ENCODE peak calls at places on chromosomes 11 and 22, in seven cellular contexts. U is bronchial epithelial cell, G is dorsolateral prefrontal cortex, O is fibroblast of lung, S is esophagus muscularis mucosa, Z is AG09309, B is Caco-2. W is an unnamed sample.

GRCh38 chr11:34063061-34063795 is 11.7 kb downstream of the CAPRIN1 start:
- DNase-seq in B (no peak), S (no peak), U (no peak), Z (no peak), O (no peak), G (no peak), W (no peak)

GRCh38 chr22:45896153-45896951 is 80.6 kb downstream of the WNT7B start:
- DNase-seq in B (peak), O (no peak), U (peak), Z (no peak), G (no peak), S (no peak), W (no peak)

GRCh38 chr11:109362059-109362458 is 59.9 kb upstream of the C11orf87 start:
- DNase-seq in G (no peak), U (peak), B (no peak), S (peak), Z (no peak), O (no peak), W (no peak)

GRCh38 chr11:130413383-130414106 is 14.9 kb downstream of the ADAMTS8 start:
- DNase-seq in U (peak), S (no peak), O (peak), G (peak), Z (peak), B (no peak), W (peak)

GRCh38 chr11:75518771-75519653 is 6.7 kb downstream of the GDPD5 start:
- DNase-seq in O (no peak), Z (no peak), B (no peak), U (no peak), S (no peak), G (no peak), W (no peak)

GRCh38 chr22:21646608-21647590 is 4.8 kb downstream of the SDF2L1 start:
- DNase-seq in G (peak), S (no peak), O (peak), B (peak), Z (no peak), U (peak), W (peak)

GRCh38 chr11:27614092-27614491 is 86.2 kb downstream of the BDNF start:
- DNase-seq in O (no peak), U (no peak), Z (no peak), S (no peak), G (no peak), B (no peak), W (no peak)

GRCh38 chr11:102849319-102849718 is 5.9 kb upstream of the MMP3 start:
- DNase-seq in B (no peak), G (no peak), S (no peak), U (peak), O (peak), Z (peak), W (no peak)

GRCh38 chr11:8719260-8720190 is 36.9 kb downstream of the RPL27A start:
- DNase-seq in O (peak), U (peak), S (peak), G (no peak), Z (peak), B (peak), W (no peak)

GRCh38 chr11:124762624-124763155 is 600 bp upstream of the ESAM start:
- DNase-seq in G (no peak), O (no peak), B (peak), Z (no peak), S (no peak), U (no peak), W (no peak)

GRCh38 chr22:21951931-21952465 is 650 bp downstream of the PPM1F start:
- DNase-seq in B (peak), U (peak), G (no peak), Z (no peak), S (no peak), O (peak), W (no peak)

GRCh38 chr11:122733301-122733686 is 77.8 kb downstream of the UBASH3B start:
- DNase-seq in B (no peak), Z (no peak), U (peak), O (peak), S (no peak), G (no peak), W (no peak)

GRCh38 chr22:43312608-43313007 is 30.6 kb downstream of the SCUBE1 start:
- DNase-seq in U (no peak), G (no peak), B (no peak), Z (no peak), O (no peak), S (no peak), W (no peak)

GRCh38 chr11:44257338-44258189 is 52.4 kb downstream of the ALX4 start:
- DNase-seq in O (no peak), S (no peak), U (no peak), B (no peak), G (no peak), Z (no peak), W (no peak)

GRCh38 chr11:34183840-34184358 is 78.5 kb downstream of the NAT10 start:
- DNase-seq in S (no peak), G (no peak), B (no peak), Z (no peak), U (no peak), O (no peak), W (no peak)

GRCh38 chr11:124072147-124072546 is 31.0 kb upstream of the OR10G7 start:
- DNase-seq in O (no peak), B (no peak), Z (no peak), U (no peak), S (no peak), G (no peak), W (no peak)

GRCh38 chr11:64868904-64869570 is 9.4 kb downstream of the EHD1 start:
- DNase-seq in U (peak), O (peak), G (no peak), B (no peak), Z (no peak), S (no peak), W (peak)

GRCh38 chr11:116723511-116723910 is 49.3 kb downstream of the BUD13 start:
- DNase-seq in O (no peak), Z (no peak), G (no peak), U (no peak), B (no peak), S (no peak), W (no peak)

GRCh38 chr11:66159585-66159984 is 89.5 kb downstream of the PACS1 start:
- DNase-seq in U (no peak), G (no peak), B (no peak), Z (no peak), S (no peak), O (no peak), W (no peak)

GRCh38 chr11:46367244-46367915 is 14.1 kb upstream of the MDK start:
- DNase-seq in B (peak), O (peak), S (no peak), G (peak), U (no peak), Z (no peak), W (no peak)

GRCh38 chr22:17350292-17350691 is 19.0 kb upstream of the CECR2 start:
- DNase-seq in B (no peak), G (no peak), O (no peak), U (no peak), S (no peak), Z (no peak), W (no peak)

GRCh38 chr11:35588627-35589026 is 29.6 kb upstream of the FJX1 start:
- DNase-seq in G (no peak), U (peak), S (no peak), B (no peak), O (peak), Z (no peak), W (no peak)

GRCh38 chr22:46056169-46057041 is 79.4 kb upstream of the WNT7B start:
- DNase-seq in U (no peak), Z (no peak), B (no peak), O (no peak), S (no peak), G (peak), W (no peak)

GRCh38 chr22:43776081-43776670 is 35.9 kb downstream of the EFCAB6 start:
- DNase-seq in B (no peak), U (peak), S (peak), G (no peak), Z (no peak), O (no peak), W (no peak)

GRCh38 chr22:44330727-44331660 is 18.2 kb upstream of the SHISAL1 start:
- DNase-seq in S (no peak), B (no peak), U (no peak), G (no peak), Z (no peak), O (no peak), W (no peak)

GRCh38 chr11:66267379-66268209 is 845 bp upstream of the RAB1B start:
- DNase-seq in S (peak), G (peak), Z (no peak), O (peak), B (peak), U (peak), W (peak)

GRCh38 chr22:35489225-35489624 is 51.4 kb upstream of the RASD2 start:
- DNase-seq in G (no peak), U (peak), B (no peak), Z (no peak), S (no peak), O (no peak), W (no peak)

GRCh38 chr11:110490886-110491285 is 61.1 kb downstream of the FDX1 start:
- DNase-seq in O (peak), U (peak), B (no peak), S (peak), G (no peak), Z (no peak), W (no peak)

GRCh38 chr11:124943731-124944130 is 7.9 kb upstream of the HEPACAM start:
- DNase-seq in Z (no peak), S (no peak), U (no peak), B (no peak), G (no peak), O (no peak), W (no peak)

GRCh38 chr22:43200555-43200954 is 13.6 kb upstream of the TTLL12 start:
- DNase-seq in O (no peak), G (no peak), U (no peak), Z (no peak), S (no peak), B (no peak), W (no peak)

GRCh38 chr22:24505337-24505736 is 10.2 kb downstream of the UPB1 start:
- DNase-seq in Z (no peak), B (no peak), U (no peak), O (no peak), S (no peak), G (no peak), W (no peak)

GRCh38 chr11:72405009-72405408 is 29.3 kb downstream of the CLPB start:
- DNase-seq in O (no peak), U (no peak), B (no peak), Z (no peak), G (no peak), S (no peak), W (no peak)

GRCh38 chr11:9756878-9757277 is 93.0 kb downstream of the SWAP70 start:
- DNase-seq in G (no peak), O (no peak), Z (no peak), B (no peak), U (no peak), S (no peak), W (no peak)

DNA sequence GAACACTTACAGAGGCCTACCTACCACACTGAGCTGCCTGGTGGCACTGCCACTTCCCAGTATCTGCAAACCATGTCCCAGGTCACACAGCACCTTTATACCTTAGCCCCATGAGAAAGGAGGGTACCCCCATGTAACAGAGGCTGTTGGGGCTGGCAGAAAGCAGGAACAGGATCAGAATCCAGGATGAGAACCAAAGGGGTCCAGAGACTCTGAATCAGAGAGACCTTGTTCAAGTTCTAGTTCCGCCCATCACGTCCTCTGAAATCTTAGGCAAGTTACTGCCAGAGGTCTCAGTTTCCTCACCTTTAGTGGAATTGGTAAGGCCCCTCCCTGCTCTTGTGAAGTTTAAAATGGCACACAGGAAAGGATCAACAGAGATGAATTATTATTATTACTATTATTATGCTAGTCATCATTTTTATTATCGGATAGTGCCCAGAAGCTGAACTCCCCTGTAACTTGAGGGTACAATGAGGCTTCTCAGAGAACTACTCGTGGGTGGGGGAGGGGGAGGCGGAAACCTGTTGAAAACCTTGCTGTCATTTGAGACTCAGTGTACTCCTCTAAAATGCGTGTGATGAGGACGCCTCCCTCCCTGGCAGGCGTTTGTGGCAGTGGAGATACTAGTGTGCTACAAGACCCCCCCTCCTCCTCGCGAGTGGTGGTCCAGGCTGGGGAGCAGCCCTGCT is 9.3 kb downstream of the SELENOM start:
- DNase-seq in Z (no peak), G (no peak), U (no peak), B (no peak), O (no peak), S (no peak), W (no peak)
- H3K4me3 ChIP-seq in Z (no peak), G (no peak), U (no peak), B (no peak), O (no peak), S (peak), W (no peak)

GRCh38 chr11:95337175-95337957 is 106.4 kb upstream of the SESN3 start:
- DNase-seq in G (peak), U (peak), S (peak), B (no peak), O (peak), Z (peak), W (peak)

GRCh38 chr11:95339554-95339953 is 108.6 kb upstream of the SESN3 start:
- DNase-seq in Z (no peak), S (peak), U (peak), B (no peak), O (no peak), G (no peak), W (no peak)

GRCh38 chr11:95337972-95338429 is 107.0 kb upstream of the SESN3 start:
- DNase-seq in S (no peak), O (no peak), Z (no peak), U (peak), G (no peak), B (peak), W (no peak)

GRCh38 chr11:95335989-95336388 is 105.0 kb upstream of the SESN3 start:
- DNase-seq in S (peak), G (no peak), O (no peak), Z (no peak), B (no peak), U (no peak), W (no peak)

DNA sequence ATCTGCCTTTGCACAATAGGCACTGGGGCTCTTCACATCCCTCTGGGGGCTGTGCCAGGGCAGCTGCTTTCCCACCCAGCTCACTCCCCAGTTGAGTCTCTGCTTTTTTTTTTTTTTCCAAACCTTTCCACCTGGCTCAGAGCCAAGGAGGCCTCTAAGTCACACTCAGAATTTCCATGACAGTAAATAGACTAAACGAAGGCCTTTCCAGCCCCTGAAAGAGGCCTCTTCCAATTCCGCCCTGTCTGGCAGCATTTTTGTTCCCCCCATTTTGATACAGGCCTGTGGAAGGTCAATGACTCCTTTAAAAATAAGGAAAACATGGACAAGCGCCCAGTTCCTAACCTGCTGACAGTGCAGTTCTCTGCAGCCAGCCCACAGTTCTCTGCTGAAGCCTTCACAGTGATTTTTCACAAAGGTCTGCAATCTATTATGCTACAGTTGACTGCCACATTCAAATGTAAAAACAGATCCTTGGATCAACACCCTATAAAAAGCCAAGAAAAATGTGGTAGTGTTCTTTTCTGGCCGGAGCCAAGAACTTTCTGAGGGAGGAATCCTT is 107.5 kb upstream of the SESN3 start:
- DNase-seq in B (no peak), O (peak), Z (no peak), G (no peak), U (no peak), S (peak), W (peak)
- H3K4me3 ChIP-seq in B (no peak), O (no peak), Z (no peak), G (no peak), U (no peak), S (no peak), W (no peak)

GRCh38 chr11:85811624-85812023 is 683 bp upstream of the SYTL2 start:
- DNase-seq in B (no peak), O (no peak), G (no peak), U (no peak), Z (no peak), S (no peak), W (no peak)
- H3K4me3 ChIP-seq in B (peak), O (peak), G (peak), U (no peak), Z (peak), S (peak), W (peak)

GRCh38 chr11:67449116-67449844 is 3.2 kb downstream of the GPR152 start:
- DNase-seq in O (no peak), Z (no peak), U (no peak), G (no peak), B (no peak), S (no peak), W (no peak)
- H3K4me3 ChIP-seq in O (no peak), Z (no peak), U (no peak), G (no peak), B (no peak), S (no peak), W (no peak)

GRCh38 chr11:74311352-74311926 is at the start of gene P4HA3:
- DNase-seq in O (peak), Z (no peak), B (peak), G (peak), U (peak), S (no peak), W (no peak)

GRCh38 chr11:74306440-74307175 is 4.8 kb downstream of the P4HA3 start:
- DNase-seq in G (no peak), O (peak), Z (no peak), B (no peak), S (no peak), U (no peak), W (no peak)

GRCh38 chr11:74307409-74307808 is 4.0 kb downstream of the P4HA3 start:
- DNase-seq in O (peak), S (no peak), Z (no peak), U (no peak), G (no peak), B (no peak), W (peak)

GRCh38 chr11:74312321-74312720 is 881 bp upstream of the P4HA3 start:
- DNase-seq in U (peak), B (no peak), G (no peak), Z (no peak), S (no peak), O (no peak), W (no peak)

DNA sequence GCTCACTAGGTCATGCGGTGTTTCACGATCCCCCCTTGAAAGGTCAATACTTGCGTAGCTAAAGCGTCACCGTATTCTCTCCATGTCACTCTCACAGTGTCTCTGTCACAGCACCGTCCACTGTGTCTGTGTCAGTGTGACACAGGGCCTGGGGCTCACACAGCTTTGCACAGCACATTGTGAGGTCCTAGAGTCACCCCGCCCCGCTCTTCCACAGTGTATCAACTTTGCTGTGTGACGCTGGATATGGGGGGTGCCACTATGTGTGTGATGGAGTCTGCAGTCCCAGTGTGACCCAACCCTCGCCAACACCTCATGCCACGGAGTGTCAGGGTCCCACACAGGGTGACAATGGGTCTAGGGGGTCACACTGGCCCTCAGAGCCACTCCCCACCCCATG is 583 bp downstream of the P4HA3 start:
- DNase-seq in U (no peak), O (no peak), G (no peak), Z (no peak), B (no peak), S (no peak), W (no peak)
- H3K4me3 ChIP-seq in U (peak), O (peak), G (peak), Z (peak), B (peak), S (peak), W (peak)

DNA sequence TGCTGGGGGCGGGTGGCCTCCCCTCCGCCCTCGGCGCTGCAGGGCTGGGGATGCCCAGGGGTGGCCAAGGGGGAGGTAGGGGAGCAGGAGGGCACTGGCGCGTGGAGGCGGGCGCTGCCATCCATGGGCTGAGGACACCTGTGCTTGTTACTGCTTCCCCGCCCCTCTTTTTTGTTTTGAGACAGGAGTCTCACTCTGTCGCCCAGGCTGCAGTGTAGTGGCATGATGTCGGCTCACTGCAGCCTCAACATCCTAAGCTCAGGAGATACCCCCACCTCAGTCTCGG is 683 bp upstream of the FADS3 start:
- DNase-seq in S (no peak), Z (no peak), B (no peak), O (no peak), U (no peak), G (no peak), W (no peak)
- H3K4me3 ChIP-seq in S (peak), Z (peak), B (peak), O (no peak), U (peak), G (peak), W (peak)

DNA sequence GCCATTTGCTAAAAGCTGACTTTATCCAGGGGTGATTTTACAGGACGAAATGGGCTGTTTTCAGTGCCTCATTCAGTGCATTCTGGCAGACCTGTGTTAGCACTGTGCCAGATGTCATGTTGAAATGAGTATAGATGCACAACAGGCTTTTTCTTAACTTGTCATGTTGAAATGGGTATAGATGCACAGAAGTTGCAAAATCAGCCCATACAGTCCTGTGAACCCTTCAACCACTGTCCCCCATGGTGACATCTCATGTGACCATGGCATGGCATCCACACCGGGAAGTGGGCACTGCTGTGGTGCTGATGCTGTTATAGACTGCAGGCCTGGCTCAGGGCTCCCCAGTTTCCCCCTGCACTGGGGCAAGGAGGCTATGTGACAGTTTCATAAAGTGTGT is 2.5 kb downstream of the TALDO1 start:
- DNase-seq in S (no peak), O (no peak), U (no peak), G (no peak), B (no peak), Z (no peak), W (no peak)
- H3K4me3 ChIP-seq in S (no peak), O (no peak), U (no peak), G (peak), B (no peak), Z (no peak), W (no peak)

GRCh38 chr11:12007769-12008737 is at the start of gene DKK3:
- DNase-seq in O (peak), B (peak), S (no peak), G (peak), U (peak), Z (no peak), W (no peak)

GRCh38 chr11:12008790-12009616 is 577 bp upstream of the DKK3 start:
- DNase-seq in S (no peak), G (no peak), Z (no peak), U (no peak), B (peak), O (peak), W (no peak)

GRCh38 chr11:12006552-12007229 is 1.7 kb downstream of the DKK3 start:
- DNase-seq in O (no peak), S (no peak), U (no peak), Z (no peak), G (no peak), B (no peak), W (no peak)

GRCh38 chr11:12005476-12005875 is 3.0 kb downstream of the DKK3 start:
- DNase-seq in B (no peak), Z (no peak), S (no peak), O (peak), G (no peak), U (peak), W (no peak)

GRCh38 chr11:12007230-12007593 is 1.2 kb downstream of the DKK3 start:
- DNase-seq in B (no peak), U (no peak), S (no peak), Z (no peak), G (no peak), O (no peak), W (no peak)
- H3K4me3 ChIP-seq in B (peak), U (peak), S (peak), Z (no peak), G (peak), O (peak), W (peak)